ENCODE peak calls at places on chromosomes 16 and 17, in nine cellular contexts. One of them, this sample, is unnamed.

GRCh38 chr16:3767333-3767977 is 50.1 kb upstream of the TRAP1 start:
- DNase-seq in SK-N-SH: no peak
- DNase-seq in Panc1: no peak
- DNase-seq in sigmoid colon: no peak
- DNase-seq in endothelial cell of umbilical vein: no peak
- DNase-seq in stomach: no peak
- DNase-seq in GM12878: no peak
- DNase-seq in HCT116: no peak
- DNase-seq in prostate gland: no peak
- DNase-seq in this sample: no peak

GRCh38 chr16:3564130-3564888 is 12.9 kb downstream of the NLRC3 start:
- DNase-seq in endothelial cell of umbilical vein: no peak
- DNase-seq in Panc1: no peak
- DNase-seq in GM12878: no peak
- DNase-seq in SK-N-SH: no peak
- DNase-seq in prostate gland: no peak
- DNase-seq in stomach: no peak
- DNase-seq in HCT116: no peak
- DNase-seq in sigmoid colon: no peak
- DNase-seq in this sample: no peak

GRCh38 chr17:35069311-35069710 is 5.8 kb upstream of the RFFL start:
- DNase-seq in prostate gland: no peak
- DNase-seq in SK-N-SH: no peak
- DNase-seq in endothelial cell of umbilical vein: no peak
- DNase-seq in sigmoid colon: no peak
- DNase-seq in GM12878: no peak
- DNase-seq in Panc1: no peak
- DNase-seq in HCT116: no peak
- DNase-seq in stomach: no peak
- DNase-seq in this sample: no peak

GRCh38 chr16:71360378-71360777 is 1.9 kb downstream of the CALB2 start:
- DNase-seq in endothelial cell of umbilical vein: peak; percentile 42
- DNase-seq in prostate gland: no peak
- DNase-seq in Panc1: no peak
- DNase-seq in sigmoid colon: no peak
- DNase-seq in SK-N-SH: no peak
- DNase-seq in stomach: no peak
- DNase-seq in GM12878: no peak
- DNase-seq in HCT116: peak; percentile 77
- DNase-seq in this sample: no peak

GRCh38 chr16:65909310-65910050 is 457.0 kb upstream of the CDH5 start:
- DNase-seq in GM12878: no peak
- DNase-seq in SK-N-SH: no peak
- DNase-seq in HCT116: no peak
- DNase-seq in prostate gland: no peak
- DNase-seq in sigmoid colon: no peak
- DNase-seq in endothelial cell of umbilical vein: no peak
- DNase-seq in Panc1: no peak
- DNase-seq in stomach: no peak
- DNase-seq in this sample: peak; percentile 2

GRCh38 chr16:65667013-65667578 is 545.2 kb upstream of the CDH11 start:
- DNase-seq in endothelial cell of umbilical vein: no peak
- DNase-seq in SK-N-SH: no peak
- DNase-seq in stomach: no peak
- DNase-seq in prostate gland: no peak
- DNase-seq in HCT116: no peak
- DNase-seq in Panc1: no peak
- DNase-seq in sigmoid colon: no peak
- DNase-seq in GM12878: no peak
- DNase-seq in this sample: no peak

GRCh38 chr17:72145972-72146755 is 25.3 kb downstream of the SOX9 start:
- DNase-seq in GM12878: no peak
- DNase-seq in SK-N-SH: no peak
- DNase-seq in stomach: no peak
- DNase-seq in prostate gland: no peak
- DNase-seq in sigmoid colon: no peak
- DNase-seq in endothelial cell of umbilical vein: no peak
- DNase-seq in HCT116: no peak
- DNase-seq in Panc1: no peak
- DNase-seq in this sample: no peak

GRCh38 chr17:40167685-40168261 is 9.5 kb upstream of the RAPGEFL1 start:
- DNase-seq in prostate gland: no peak
- DNase-seq in Panc1: no peak
- DNase-seq in stomach: no peak
- DNase-seq in SK-N-SH: no peak
- DNase-seq in sigmoid colon: no peak
- DNase-seq in GM12878: no peak
- DNase-seq in HCT116: no peak
- DNase-seq in endothelial cell of umbilical vein: no peak
- DNase-seq in this sample: no peak

GRCh38 chr16:12089492-12090161 is 113.1 kb downstream of the SNX29 start:
- DNase-seq in stomach: peak; percentile 67
- DNase-seq in HCT116: peak; percentile 12
- DNase-seq in SK-N-SH: no peak
- DNase-seq in Panc1: no peak
- DNase-seq in prostate gland: no peak
- DNase-seq in GM12878: no peak
- DNase-seq in endothelial cell of umbilical vein: peak; percentile 73
- DNase-seq in sigmoid colon: peak; percentile 67
- DNase-seq in this sample: peak; percentile 64

GRCh38 chr16:88487920-88488842 is 35.1 kb downstream of the ZFPM1 start:
- DNase-seq in prostate gland: no peak
- DNase-seq in SK-N-SH: peak; percentile 91
- DNase-seq in sigmoid colon: no peak
- DNase-seq in HCT116: no peak
- DNase-seq in endothelial cell of umbilical vein: no peak
- DNase-seq in GM12878: no peak
- DNase-seq in Panc1: no peak
- DNase-seq in stomach: peak; percentile 96
- DNase-seq in this sample: no peak

DNA sequence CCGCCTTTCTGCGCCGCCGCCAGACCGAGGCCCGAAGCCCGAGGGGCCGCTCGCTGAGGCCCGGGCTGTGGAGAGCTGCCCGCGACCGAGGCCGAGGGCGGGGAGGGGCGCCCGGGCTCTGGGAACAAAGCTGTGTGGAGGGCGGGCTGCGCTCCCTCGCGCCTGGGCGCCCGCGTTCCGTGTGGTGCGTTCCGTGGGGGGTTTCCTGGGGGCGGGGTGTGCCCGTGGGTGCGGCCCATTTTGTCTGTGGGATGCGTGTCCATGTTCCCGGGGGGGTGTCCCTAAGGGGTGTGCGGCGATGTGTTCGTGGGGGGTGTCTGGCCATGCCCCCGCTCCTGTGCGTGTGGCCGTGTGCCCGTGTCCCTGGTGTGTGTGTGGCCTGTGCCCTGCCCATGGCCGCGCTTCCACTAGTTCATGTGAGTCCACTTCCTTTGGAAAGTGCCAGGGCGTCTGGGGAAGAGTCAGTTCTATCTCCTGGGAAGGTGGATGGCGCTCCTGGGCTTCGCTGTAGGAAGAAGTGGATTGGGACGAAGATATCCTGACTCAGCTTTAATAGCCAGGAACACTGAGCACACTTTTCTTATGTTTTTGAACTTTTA is 520 bp downstream of the JPT2 start:
- DNase-seq in endothelial cell of umbilical vein: peak; percentile 36
- DNase-seq in SK-N-SH: no peak
- DNase-seq in sigmoid colon: no peak
- DNase-seq in HCT116: no peak
- DNase-seq in stomach: peak; percentile 50
- DNase-seq in Panc1: no peak
- DNase-seq in prostate gland: peak; percentile 65
- DNase-seq in GM12878: no peak
- DNase-seq in this sample: peak; percentile 15
- TF ChIP-seq POLR2AphosphoS5 in endothelial cell of umbilical vein: peak; percentile 4
- TF ChIP-seq POLR2AphosphoS5 in SK-N-SH: no peak
- TF ChIP-seq POLR2AphosphoS5 in sigmoid colon: no peak
- TF ChIP-seq POLR2AphosphoS5 in HCT116: no peak
- TF ChIP-seq POLR2AphosphoS5 in stomach: no peak
- TF ChIP-seq POLR2AphosphoS5 in Panc1: no peak
- TF ChIP-seq POLR2AphosphoS5 in prostate gland: peak; percentile 43
- TF ChIP-seq POLR2AphosphoS5 in GM12878: no peak
- TF ChIP-seq POLR2AphosphoS5 in this sample: peak; percentile 11

GRCh38 chr16:57663436-57663835 is 4.7 kb upstream of the ADGRG3 start:
- DNase-seq in HCT116: no peak
- DNase-seq in sigmoid colon: no peak
- DNase-seq in GM12878: no peak
- DNase-seq in Panc1: no peak
- DNase-seq in stomach: no peak
- DNase-seq in endothelial cell of umbilical vein: no peak
- DNase-seq in prostate gland: no peak
- DNase-seq in SK-N-SH: no peak
- DNase-seq in this sample: no peak

GRCh38 chr16:57660715-57661463 is 7.2 kb upstream of the ADGRG3 start:
- DNase-seq in prostate gland: no peak
- DNase-seq in stomach: no peak
- DNase-seq in GM12878: no peak
- DNase-seq in endothelial cell of umbilical vein: no peak
- DNase-seq in Panc1: no peak
- DNase-seq in HCT116: no peak
- DNase-seq in SK-N-SH: no peak
- DNase-seq in sigmoid colon: no peak
- DNase-seq in this sample: no peak

GRCh38 chr16:57663917-57664661 is 4.0 kb upstream of the ADGRG3 start:
- DNase-seq in SK-N-SH: no peak
- DNase-seq in GM12878: no peak
- DNase-seq in sigmoid colon: no peak
- DNase-seq in endothelial cell of umbilical vein: no peak
- DNase-seq in stomach: no peak
- DNase-seq in Panc1: no peak
- DNase-seq in HCT116: no peak
- DNase-seq in prostate gland: no peak
- DNase-seq in this sample: no peak

GRCh38 chr16:57661510-57661909 is 6.6 kb upstream of the ADGRG3 start:
- DNase-seq in Panc1: no peak
- DNase-seq in endothelial cell of umbilical vein: no peak
- DNase-seq in SK-N-SH: no peak
- DNase-seq in stomach: no peak
- DNase-seq in HCT116: no peak
- DNase-seq in sigmoid colon: no peak
- DNase-seq in GM12878: no peak
- DNase-seq in prostate gland: no peak
- DNase-seq in this sample: no peak

GRCh38 chr16:57661936-57662906 is 5.9 kb upstream of the ADGRG3 start:
- DNase-seq in sigmoid colon: no peak
- DNase-seq in HCT116: no peak
- DNase-seq in prostate gland: no peak
- DNase-seq in stomach: no peak
- DNase-seq in GM12878: no peak
- DNase-seq in Panc1: no peak
- DNase-seq in SK-N-SH: no peak
- DNase-seq in endothelial cell of umbilical vein: no peak
- DNase-seq in this sample: no peak
- TF ChIP-seq POLR2AphosphoS5 in sigmoid colon: no peak
- TF ChIP-seq POLR2AphosphoS5 in HCT116: no peak
- TF ChIP-seq POLR2AphosphoS5 in prostate gland: no peak
- TF ChIP-seq POLR2AphosphoS5 in stomach: no peak
- TF ChIP-seq POLR2AphosphoS5 in GM12878: no peak
- TF ChIP-seq POLR2AphosphoS5 in Panc1: no peak
- TF ChIP-seq POLR2AphosphoS5 in SK-N-SH: no peak
- TF ChIP-seq POLR2AphosphoS5 in endothelial cell of umbilical vein: no peak
- TF ChIP-seq POLR2AphosphoS5 in this sample: no peak

GRCh38 chr17:79803997-79804855 is 7.3 kb upstream of the CBX8 start:
- DNase-seq in endothelial cell of umbilical vein: no peak
- DNase-seq in HCT116: no peak
- DNase-seq in prostate gland: no peak
- DNase-seq in GM12878: peak; percentile 43
- DNase-seq in stomach: no peak
- DNase-seq in SK-N-SH: peak; percentile 45
- DNase-seq in Panc1: no peak
- DNase-seq in sigmoid colon: no peak
- DNase-seq in this sample: peak; percentile 61
- TF ChIP-seq POLR2AphosphoS5 in endothelial cell of umbilical vein: no peak
- TF ChIP-seq POLR2AphosphoS5 in HCT116: no peak
- TF ChIP-seq POLR2AphosphoS5 in prostate gland: peak; percentile 5
- TF ChIP-seq POLR2AphosphoS5 in GM12878: no peak
- TF ChIP-seq POLR2AphosphoS5 in stomach: no peak
- TF ChIP-seq POLR2AphosphoS5 in SK-N-SH: no peak
- TF ChIP-seq POLR2AphosphoS5 in Panc1: no peak
- TF ChIP-seq POLR2AphosphoS5 in sigmoid colon: no peak
- TF ChIP-seq POLR2AphosphoS5 in this sample: no peak

GRCh38 chr17:44212507-44213402 is 6.7 kb downstream of the UBTF start:
- DNase-seq in prostate gland: no peak
- DNase-seq in Panc1: no peak
- DNase-seq in endothelial cell of umbilical vein: no peak
- DNase-seq in HCT116: no peak
- DNase-seq in sigmoid colon: no peak
- DNase-seq in stomach: no peak
- DNase-seq in SK-N-SH: no peak
- DNase-seq in GM12878: no peak
- DNase-seq in this sample: no peak
- TF ChIP-seq POLR2AphosphoS5 in prostate gland: no peak
- TF ChIP-seq POLR2AphosphoS5 in Panc1: peak; percentile 47
- TF ChIP-seq POLR2AphosphoS5 in endothelial cell of umbilical vein: no peak
- TF ChIP-seq POLR2AphosphoS5 in HCT116: peak; percentile 6
- TF ChIP-seq POLR2AphosphoS5 in sigmoid colon: no peak
- TF ChIP-seq POLR2AphosphoS5 in stomach: no peak
- TF ChIP-seq POLR2AphosphoS5 in SK-N-SH: no peak
- TF ChIP-seq POLR2AphosphoS5 in GM12878: peak; percentile 28
- TF ChIP-seq POLR2AphosphoS5 in this sample: peak; percentile 31

GRCh38 chr16:720507-720989 is 398 bp upstream of the ANTKMT start:
- DNase-seq in HCT116: no peak
- DNase-seq in endothelial cell of umbilical vein: peak; percentile 45
- DNase-seq in SK-N-SH: peak; percentile 89
- DNase-seq in sigmoid colon: peak; percentile 83
- DNase-seq in prostate gland: no peak
- DNase-seq in GM12878: no peak
- DNase-seq in Panc1: no peak
- DNase-seq in stomach: no peak
- DNase-seq in this sample: no peak
- TF ChIP-seq POLR2AphosphoS5 in HCT116: no peak
- TF ChIP-seq POLR2AphosphoS5 in endothelial cell of umbilical vein: no peak
- TF ChIP-seq POLR2AphosphoS5 in SK-N-SH: peak; percentile 67
- TF ChIP-seq POLR2AphosphoS5 in sigmoid colon: no peak
- TF ChIP-seq POLR2AphosphoS5 in prostate gland: no peak
- TF ChIP-seq POLR2AphosphoS5 in GM12878: no peak
- TF ChIP-seq POLR2AphosphoS5 in Panc1: peak; percentile 19
- TF ChIP-seq POLR2AphosphoS5 in stomach: no peak
- TF ChIP-seq POLR2AphosphoS5 in this sample: no peak

This sample was measured in HL-60.